ENCODE peak calls at places on chromosome 15, in four cellular contexts. G is GM12878, R is left ventricle myocardium inferior, U is GM23248. O is an unnamed sample. For H3K4me1, the result is how much of the 10 kb centered on the place peaks cover.

GRCh38 chr15:55289011-55289572 is 521 bp downstream of the RAB27A start:
- DNase-seq in U (peak), G (no peak), R (peak), O (no peak)

GRCh38 chr15:36737430-36737891 is 158.0 kb downstream of the CDIN1 start:
- DNase-seq in G (no peak), R (no peak), U (peak), O (no peak)

GRCh38 chr15:47887181-47887580 is 169.9 kb downstream of the SEMA6D start:
- DNase-seq in U (no peak), R (no peak), G (no peak), O (no peak)

GRCh38 chr15:67109141-67110034 is 44.0 kb downstream of the SMAD3 start:
- DNase-seq in R (peak), G (no peak), U (peak), O (peak)

GRCh38 chr15:85494035-85494793 is 113.8 kb downstream of the AKAP13 start:
- DNase-seq in G (no peak), U (peak), R (no peak), O (no peak)

GRCh38 chr15:39365161-39365560 is 215.7 kb upstream of the THBS1 start:
- DNase-seq in G (no peak), U (peak), R (no peak), O (no peak)

GRCh38 chr15:95087253-95087609 is 855.9 kb downstream of the MCTP2 start:
- DNase-seq in G (no peak), U (no peak), R (no peak), O (no peak)

GRCh38 chr15:82540984-82541431 is 751 bp upstream of the RPS17 start:
- DNase-seq in G (no peak), R (no peak), U (peak), O (peak)

GRCh38 chr15:85708402-85708932 is 86.3 kb downstream of the KLHL25 start:
- DNase-seq in G (no peak), U (no peak), R (no peak), O (no peak)

GRCh38 chr15:59371458-59372351 is 966 bp downstream of the MYO1E start:
- DNase-seq in R (peak), G (no peak), U (peak), O (peak)

GRCh38 chr15:31365655-31366127 is 39.1 kb downstream of the KLF13 start:
- DNase-seq in R (peak), U (peak), G (no peak), O (peak)

GRCh38 chr15:66042624-66043023 is 173.3 kb downstream of the RAB11A start:
- DNase-seq in G (no peak), R (no peak), U (no peak), O (no peak)

GRCh38 chr15:38912067-38912466 is 347.5 kb upstream of the RASGRP1 start:
- DNase-seq in R (no peak), U (no peak), G (no peak), O (no peak)

GRCh38 chr15:56215769-56216168 is 27.9 kb downstream of the RFX7 start:
- DNase-seq in U (peak), R (no peak), G (no peak), O (no peak)

GRCh38 chr15:89330881-89331595 is 3.6 kb downstream of the POLG start:
- DNase-seq in G (no peak), R (no peak), U (no peak), O (no peak)

GRCh38 chr15:76149291-76149910 is 89.6 kb downstream of the TMEM266 start:
- DNase-seq in U (no peak), G (no peak), R (no peak), O (no peak)

GRCh38 chr15:76345880-76346665 is 9.5 kb downstream of the ISL2 start:
- DNase-seq in R (no peak), G (no peak), U (peak), O (no peak)

GRCh38 chr15:89121414-89121813 is 33.2 kb downstream of the ABHD2 start:
- DNase-seq in G (no peak), U (no peak), R (no peak), O (no peak)

GRCh38 chr15:78140296-78140695 is 8.9 kb upstream of the IDH3A start:
- DNase-seq in G (no peak), U (no peak), R (no peak), O (no peak)

GRCh38 chr15:72796515-72797337 is 13.2 kb upstream of the ADPGK start:
- DNase-seq in U (peak), R (peak), G (no peak), O (peak)

GRCh38 chr15:77387355-77388105 is 32.4 kb downstream of the PEAK1 start:
- DNase-seq in G (no peak), U (peak), R (no peak), O (no peak)

GRCh38 chr15:77544162-77544561 is 88.5 kb downstream of the LINGO1 start:
- DNase-seq in G (no peak), U (no peak), R (no peak), O (peak)

GRCh38 chr15:43509002-43509922 is 8.1 kb upstream of the MAP1A start:
- DNase-seq in R (no peak), U (peak), G (no peak), O (no peak)

GRCh38 chr15:90291679-90292356 is 26.3 kb downstream of the NGRN start:
- DNase-seq in R (no peak), U (peak), G (no peak), O (no peak)

DNA sequence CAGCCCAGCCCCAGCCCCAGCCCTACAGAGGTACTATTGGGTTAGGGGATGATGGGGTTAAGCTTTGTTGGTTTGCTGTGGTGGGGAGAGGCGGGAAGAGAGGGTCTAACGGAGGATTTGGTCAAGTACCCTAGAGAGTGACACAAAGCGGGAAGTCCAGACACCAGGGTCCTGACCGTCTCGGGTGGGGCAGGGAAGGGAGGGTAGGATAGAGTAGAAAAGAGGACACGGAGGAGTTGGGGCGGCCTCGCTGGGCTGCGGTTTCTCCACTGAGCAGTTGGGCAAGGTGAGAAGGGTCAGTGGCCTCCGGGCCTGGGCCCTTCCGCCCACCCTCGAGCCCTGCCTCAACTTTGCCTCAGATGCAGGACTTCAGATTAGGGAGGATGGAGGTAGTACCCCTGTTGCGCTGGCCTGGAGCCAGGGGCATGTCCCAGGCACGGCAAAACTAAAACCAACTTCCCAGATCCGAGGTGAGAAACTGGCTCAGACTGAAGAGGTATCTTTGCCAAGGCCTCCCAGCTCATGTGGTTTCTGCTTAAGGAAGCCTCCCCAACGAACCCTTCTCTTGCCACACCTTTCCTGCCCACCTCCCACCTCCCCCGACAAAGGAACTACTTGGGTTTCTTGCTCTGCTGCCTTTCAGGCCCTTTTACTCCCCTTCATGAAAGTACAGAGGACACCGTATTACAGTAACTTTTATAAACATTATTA is 551 bp downstream of the PML start:
- DNase-seq in G (no peak), R (no peak), U (peak), O (peak)
- H3K4me1 ChIP-seq in G (under half), R (half or more), U (under half), O (under half)

DNA sequence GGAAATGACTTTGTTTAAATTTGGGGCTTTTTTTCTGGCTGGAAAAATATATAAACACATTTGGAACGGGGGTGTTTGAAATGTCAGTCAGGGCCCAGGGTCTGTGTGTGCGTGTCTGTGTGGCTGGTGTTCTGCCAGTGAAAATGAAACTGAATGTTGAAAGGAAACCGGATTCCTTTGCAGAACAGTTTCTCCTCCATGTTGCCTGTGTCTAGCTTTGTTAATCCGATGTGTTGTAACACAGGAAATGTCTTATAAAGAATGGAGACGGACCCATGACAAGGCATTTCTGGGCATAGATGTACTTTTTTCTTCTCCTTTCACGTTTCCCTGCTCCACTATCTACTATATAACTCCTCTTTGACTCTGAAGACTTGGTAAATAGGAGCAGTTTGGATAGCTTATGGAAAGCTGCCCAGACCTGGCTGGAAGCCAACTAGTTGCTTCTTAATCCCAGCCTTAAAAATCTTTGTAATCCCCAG is 2.8 kb downstream of the SQOR start:
- DNase-seq in G (peak), R (peak), U (peak), O (no peak)
- H3K4me1 ChIP-seq in G (under half), R (half or more), U (under half), O (under half)

GRCh38 chr15:64009798-64010241 is 36.5 kb downstream of the DAPK2 start:
- DNase-seq in R (no peak), U (peak), G (peak), O (no peak)
- H3K4me1 ChIP-seq in R (half or more), U (under half), G (under half), O (under half)

GRCh38 chr15:74305687-74306086 is 61.8 kb downstream of the CYP11A1 start:
- DNase-seq in R (no peak), G (no peak), U (no peak), O (no peak)

GRCh38 chr15:74304459-74304858 is 63.0 kb downstream of the CYP11A1 start:
- DNase-seq in G (no peak), R (no peak), U (no peak), O (no peak)

GRCh38 chr15:74308643-74308945 is 58.9 kb downstream of the CYP11A1 start:
- DNase-seq in U (no peak), R (no peak), G (no peak), O (no peak)

GRCh38 chr15:74307827-74308642 is 59.4 kb downstream of the CYP11A1 start:
- DNase-seq in U (peak), R (no peak), G (no peak), O (no peak)

GRCh38 chr15:74306801-74307217 is 60.6 kb downstream of the CYP11A1 start:
- DNase-seq in U (peak), G (no peak), R (no peak), O (no peak)
- H3K4me1 ChIP-seq in U (under half), G (under half), R (under half), O (under half)

GRCh38 chr15:57780461-57780860 is 73.9 kb downstream of the POLR2M start:
- DNase-seq in U (no peak), R (no peak), G (no peak), O (no peak)
- H3K4me1 ChIP-seq in U (under half), R (under half), G (under half), O (under half)

DNA sequence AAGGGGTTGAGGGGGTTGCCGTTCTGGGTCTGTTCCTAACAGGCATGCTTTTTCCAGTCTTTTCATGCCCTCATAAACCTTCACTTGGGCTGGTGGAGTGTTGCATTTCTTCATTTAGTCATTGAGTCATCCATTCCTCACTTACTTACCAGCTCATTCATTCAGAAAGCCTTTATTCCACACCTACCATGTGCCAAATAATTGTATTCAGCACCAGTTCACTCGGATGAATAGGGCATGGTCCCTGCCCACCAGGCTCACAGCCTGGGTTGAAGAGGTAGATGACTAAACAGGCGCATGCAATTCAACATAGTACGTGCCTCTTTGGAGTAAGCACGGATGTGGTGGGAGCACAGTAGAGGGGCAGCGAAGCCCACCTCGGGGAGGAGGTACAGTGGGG is 35.1 kb upstream of the THSD4 start:
- DNase-seq in G (no peak), U (peak), R (no peak), O (no peak)
- H3K4me1 ChIP-seq in G (under half), U (under half), R (under half), O (under half)

O was measured in kidney.